ENCODE peak calls at places on chromosome 10, in nine cellular contexts. W is psoas muscle; U is T-cell; I is CD8-positive, alpha-beta T cell; Y is SK-N-SH treated with all-trans-retinoic acid at 6 μM for 48 hours; S is upper lobe of right lung; A is activated T-helper 17 cell treated with anti-CD3 and anti-CD28 coated beads, Interleukin-2, amount 50 U/mL, for 72 hours; K is naive thymus-derived CD8-positive, alpha-beta T cell; F is pancreas. C is an unnamed sample.

GRCh38 chr10:60423920-60424319 is 34.2 kb upstream of the ANK3 start:
- ATAC-seq in S (no peak), K (no peak), I (no peak), Y (peak), A (peak), U (no peak), F (no peak), W (no peak), C (no peak)

GRCh38 chr10:72503241-72503640 is 122.6 kb downstream of the MICU1 start:
- ATAC-seq in I (no peak), S (peak), K (no peak), U (no peak), Y (peak), F (peak), A (no peak), W (no peak), C (no peak)

GRCh38 chr10:725786-726185 is 36.3 kb upstream of the DIP2C start:
- ATAC-seq in F (peak), K (no peak), S (no peak), U (no peak), A (no peak), Y (no peak), I (no peak), W (no peak), C (no peak)

GRCh38 chr10:28839600-28840007 is 162.3 kb downstream of the BAMBI start:
- ATAC-seq in U (no peak), K (no peak), W (peak), I (no peak), A (no peak), S (no peak), Y (no peak), F (peak), C (no peak)

GRCh38 chr10:22054946-22055345 is 51.4 kb upstream of the DNAJC1 start:
- ATAC-seq in U (no peak), A (no peak), S (no peak), Y (no peak), I (no peak), F (no peak), W (no peak), K (no peak), C (no peak)

GRCh38 chr10:17062493-17063487 is 66.8 kb downstream of the CUBN start:
- ATAC-seq in U (no peak), S (peak), K (no peak), W (peak), Y (peak), A (no peak), F (peak), I (no peak), C (peak)

GRCh38 chr10:60717852-60718251 is 60.4 kb upstream of the CDK1 start:
- ATAC-seq in Y (no peak), K (peak), I (no peak), S (no peak), A (peak), U (no peak), F (no peak), W (no peak), C (no peak)

GRCh38 chr10:121478590-121478989 is 119.7 kb downstream of the FGFR2 start:
- ATAC-seq in K (no peak), I (no peak), Y (no peak), F (no peak), S (no peak), W (no peak), A (no peak), U (no peak), C (no peak)

GRCh38 chr10:124225029-124225467 is 131.7 kb upstream of the CHST15 start:
- ATAC-seq in K (peak), S (no peak), I (no peak), A (no peak), U (peak), W (no peak), F (no peak), Y (no peak), C (no peak)

GRCh38 chr10:7787150-7787856 is 490 bp downstream of the KIN start:
- ATAC-seq in W (peak), U (peak), F (peak), A (peak), Y (peak), I (no peak), K (peak), S (peak), C (peak)

C was measured in esophagus mucosa.